ENCODE peak calls at places on chromosomes 2 and 18, in eight cellular contexts. O is breast epithelium, C is tibial artery, W is body of pancreas, I is AG04450, R is HS-5, D is colonic mucosa, N is nucleus accumbens. Z is an unnamed sample.

GRCh38 chr2:220455389-220455788 is 828.0 kb downstream of the SLC4A3 start:
- DNase-seq in O (no peak), C (no peak), W (no peak), I (peak), R (no peak), D (no peak), N (no peak), Z (no peak)

GRCh38 chr18:74665346-74665745 is 67.7 kb downstream of the ZNF407 start:
- DNase-seq in O (no peak), C (no peak), W (no peak), I (no peak), R (no peak), D (no peak), N (no peak), Z (no peak)

GRCh38 chr2:241217320-241218031 is 29.0 kb downstream of the ANO7 start:
- DNase-seq in O (peak), C (peak), W (peak), I (no peak), R (no peak), D (peak), N (peak), Z (peak)

GRCh38 chr2:238915596-238915995 is 67.7 kb downstream of the TWIST2 start:
- DNase-seq in O (peak), C (peak), W (peak), I (no peak), R (no peak), D (no peak), N (no peak), Z (no peak)

GRCh38 chr2:6791682-6792081 is 74.0 kb downstream of the CMPK2 start:
- DNase-seq in O (no peak), C (no peak), W (no peak), I (no peak), R (no peak), D (no peak), N (no peak), Z (no peak)

GRCh38 chr18:62394001-62394763 is 69.1 kb downstream of the TNFRSF11A start:
- DNase-seq in O (no peak), C (no peak), W (no peak), I (no peak), R (no peak), D (peak), N (no peak), Z (no peak)

GRCh38 chr2:207202645-207203044 is 36.9 kb upstream of the KLF7 start:
- DNase-seq in O (no peak), C (no peak), W (no peak), I (no peak), R (no peak), D (no peak), N (no peak), Z (no peak)

GRCh38 chr2:231541605-231542509 is 11.6 kb upstream of the NMUR1 start:
- DNase-seq in O (no peak), C (no peak), W (no peak), I (no peak), R (no peak), D (no peak), N (no peak), Z (no peak)

GRCh38 chr18:59041819-59042476 is 97.7 kb upstream of the SEC11C start:
- DNase-seq in O (no peak), C (no peak), W (no peak), I (no peak), R (no peak), D (no peak), N (no peak), Z (no peak)

GRCh38 chr18:63949068-63949737 is at the start of gene HMSD:
- DNase-seq in O (no peak), C (no peak), W (peak), I (no peak), R (no peak), D (peak), N (peak), Z (no peak)

GRCh38 chr2:29582062-29582461 is 339.3 kb downstream of the ALK start:
- DNase-seq in O (no peak), C (no peak), W (no peak), I (no peak), R (no peak), D (no peak), N (no peak), Z (no peak)

GRCh38 chr2:149826471-149827125 is 239.0 kb upstream of the MMADHC start:
- DNase-seq in O (no peak), C (no peak), W (no peak), I (no peak), R (no peak), D (no peak), N (no peak), Z (no peak)

GRCh38 chr2:45731146-45731545 is 79.7 kb downstream of the PRKCE start:
- DNase-seq in O (no peak), C (no peak), W (no peak), I (no peak), R (no peak), D (no peak), N (no peak), Z (no peak)

GRCh38 chr18:13137939-13138821 is 80.4 kb upstream of the LDLRAD4 start:
- DNase-seq in O (no peak), C (peak), W (peak), I (no peak), R (no peak), D (peak), N (no peak), Z (no peak)

GRCh38 chr2:155256803-155257202 is 558.3 kb downstream of the KCNJ3 start:
- DNase-seq in O (no peak), C (no peak), W (no peak), I (no peak), R (no peak), D (no peak), N (no peak), Z (no peak)